ENCODE peak calls at places on chromosomes 11 and 22, in four cellular contexts. One of them, this sample, is unnamed.

GRCh38 chr11:59141191-59141590 is 1.5 kb upstream of the FAM111A start:
- DNase-seq in GM12878: no peak
- DNase-seq in IMR-90: no peak
- DNase-seq in A549: no peak
- DNase-seq in this sample: no peak

GRCh38 chr11:67492801-67493547 is 10.1 kb downstream of the AIP start:
- DNase-seq in GM12878: no peak
- DNase-seq in IMR-90: no peak
- DNase-seq in A549: no peak
- DNase-seq in this sample: peak; percentile 58

GRCh38 chr11:86047275-86047991 is 21.5 kb downstream of the PICALM start:
- DNase-seq in GM12878: no peak
- DNase-seq in A549: no peak
- DNase-seq in IMR-90: peak; percentile 54
- DNase-seq in this sample: no peak

GRCh38 chr11:120568572-120569307 is 57.2 kb downstream of the GRIK4 start:
- DNase-seq in IMR-90: no peak
- DNase-seq in GM12878: no peak
- DNase-seq in A549: no peak
- DNase-seq in this sample: no peak

GRCh38 chr11:64048042-64048854 is 12.5 kb downstream of the FLRT1 start:
- DNase-seq in IMR-90: no peak
- DNase-seq in GM12878: no peak
- DNase-seq in A549: no peak
- DNase-seq in this sample: no peak

GRCh38 chr22:38652858-38653257 is 3.3 kb downstream of the FAM227A start:
- DNase-seq in GM12878: no peak
- DNase-seq in IMR-90: no peak
- DNase-seq in A549: no peak
- DNase-seq in this sample: no peak

GRCh38 chr11:73011126-73011817 is 130.8 kb downstream of the FCHSD2 start:
- DNase-seq in GM12878: no peak
- DNase-seq in IMR-90: no peak
- DNase-seq in A549: no peak
- DNase-seq in this sample: no peak

GRCh38 chr11:104965735-104966134 is 2.6 kb downstream of the CASP4 start:
- DNase-seq in GM12878: no peak
- DNase-seq in IMR-90: no peak
- DNase-seq in A549: no peak
- DNase-seq in this sample: no peak

GRCh38 chr11:10459029-10459970 is 4.2 kb downstream of the AMPD3 start:
- DNase-seq in A549: no peak
- DNase-seq in IMR-90: no peak
- DNase-seq in GM12878: peak; percentile 80
- DNase-seq in this sample: peak; percentile 33

GRCh38 chr11:18495268-18495667 is 31.5 kb downstream of the TSG101 start:
- DNase-seq in A549: no peak
- DNase-seq in GM12878: no peak
- DNase-seq in IMR-90: no peak
- DNase-seq in this sample: no peak

GRCh38 chr11:37710031-37710430 is 1112.0 kb upstream of the RAG2 start:
- DNase-seq in GM12878: no peak
- DNase-seq in IMR-90: peak; percentile 29
- DNase-seq in A549: no peak
- DNase-seq in this sample: no peak

GRCh38 chr11:112388496-112388895 is 127.8 kb upstream of the PLET1 start:
- DNase-seq in A549: no peak
- DNase-seq in GM12878: no peak
- DNase-seq in IMR-90: no peak
- DNase-seq in this sample: no peak

GRCh38 chr11:72352859-72353551 is 81.3 kb downstream of the CLPB start:
- DNase-seq in IMR-90: peak; percentile 85
- DNase-seq in GM12878: peak; percentile 47
- DNase-seq in A549: peak; percentile 10
- DNase-seq in this sample: peak; percentile 8

GRCh38 chr11:128222245-128222959 is 365.0 kb downstream of the ETS1 start:
- DNase-seq in GM12878: no peak
- DNase-seq in IMR-90: peak; percentile 33
- DNase-seq in A549: no peak
- DNase-seq in this sample: no peak

GRCh38 chr11:124753207-124753606 is 1.2 kb upstream of the VSIG2 start:
- DNase-seq in IMR-90: no peak
- DNase-seq in GM12878: no peak
- DNase-seq in A549: no peak
- DNase-seq in this sample: no peak
- TF ChIP-seq ELK1 in IMR-90: no peak
- TF ChIP-seq ELK1 in GM12878: no peak
- TF ChIP-seq ELK1 in A549: no peak
- TF ChIP-seq ELK1 in this sample: no peak

DNA sequence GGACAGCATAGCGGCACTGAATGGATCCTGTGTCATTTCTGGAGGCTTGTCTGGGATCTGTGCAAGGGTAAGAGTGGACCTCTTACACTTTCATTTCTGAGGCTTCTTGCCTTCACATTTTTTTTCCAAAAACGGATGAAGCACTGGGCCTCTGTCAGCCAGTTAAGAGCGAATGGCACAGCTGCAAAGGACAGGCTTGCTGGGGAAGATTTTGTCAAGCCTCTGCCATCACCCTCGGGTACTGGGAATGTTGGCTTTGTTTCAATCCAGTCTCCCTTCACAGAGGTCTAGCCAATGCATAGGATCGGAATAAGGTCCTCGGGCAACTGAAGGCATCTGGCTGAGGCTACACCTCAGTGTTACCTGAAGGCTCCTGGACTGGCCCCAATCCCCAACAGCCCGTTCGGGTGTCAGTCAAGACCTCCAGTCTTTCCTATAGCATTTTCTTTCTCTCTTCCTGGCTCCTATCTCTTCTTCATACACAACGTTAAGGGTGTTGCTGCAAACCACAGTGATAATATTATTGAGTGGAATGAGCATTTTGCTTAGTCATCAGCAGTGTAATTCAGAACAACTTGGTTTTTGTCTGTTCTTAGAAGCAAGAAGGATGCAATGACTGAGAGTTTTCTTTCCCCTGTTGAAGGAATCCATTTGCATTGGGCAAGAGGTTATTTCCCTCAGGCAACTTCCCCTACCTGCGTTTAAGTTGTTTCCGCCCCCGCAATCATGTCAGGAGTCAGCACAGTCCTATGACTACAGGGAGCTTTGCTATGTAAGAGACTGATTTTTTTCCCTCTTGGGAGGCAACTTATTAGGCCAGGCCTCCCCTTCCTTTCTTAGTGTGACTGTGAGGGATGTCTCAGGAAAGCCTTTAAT is 22.8 kb downstream of the NPAT start:
- DNase-seq in GM12878: peak; percentile 68
- DNase-seq in IMR-90: peak; percentile 68
- DNase-seq in A549: no peak
- DNase-seq in this sample: peak; percentile 46
- TF ChIP-seq ELK1 in GM12878: no peak
- TF ChIP-seq ELK1 in IMR-90: no peak
- TF ChIP-seq ELK1 in A549: no peak
- TF ChIP-seq ELK1 in this sample: no peak

GRCh38 chr22:41822289-41823057 is 10.4 kb upstream of the SREBF2 start:
- DNase-seq in A549: peak; percentile 62
- DNase-seq in GM12878: peak; percentile 47
- DNase-seq in IMR-90: peak; percentile 82
- DNase-seq in this sample: peak; percentile 62
- TF ChIP-seq ELK1 in A549: no peak
- TF ChIP-seq ELK1 in GM12878: no peak
- TF ChIP-seq ELK1 in IMR-90: no peak
- TF ChIP-seq ELK1 in this sample: no peak

DNA sequence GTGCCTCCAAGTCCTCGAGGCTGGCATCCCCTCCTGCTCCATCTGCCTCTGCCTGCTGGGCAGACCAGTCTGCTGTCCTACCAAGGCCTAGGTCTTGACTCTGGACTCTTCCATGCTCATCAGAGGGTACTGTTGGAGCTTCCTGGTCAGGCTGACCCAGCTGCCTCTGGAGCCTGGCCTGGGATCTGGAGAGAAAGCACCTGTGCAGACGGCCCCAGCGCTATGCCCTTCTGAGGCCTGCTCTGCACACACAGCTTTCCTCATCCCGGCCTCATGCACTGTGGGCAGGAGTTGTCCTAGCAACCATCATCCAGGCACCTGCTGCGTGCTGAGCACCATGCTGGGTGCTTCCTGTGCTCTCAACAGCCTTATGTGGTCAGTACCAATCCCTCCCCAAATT is 70.8 kb downstream of the CDKN1C start:
- DNase-seq in A549: no peak
- DNase-seq in GM12878: no peak
- DNase-seq in IMR-90: no peak
- DNase-seq in this sample: no peak
- TF ChIP-seq ELK1 in A549: no peak
- TF ChIP-seq ELK1 in GM12878: no peak
- TF ChIP-seq ELK1 in IMR-90: no peak
- TF ChIP-seq ELK1 in this sample: no peak

DNA sequence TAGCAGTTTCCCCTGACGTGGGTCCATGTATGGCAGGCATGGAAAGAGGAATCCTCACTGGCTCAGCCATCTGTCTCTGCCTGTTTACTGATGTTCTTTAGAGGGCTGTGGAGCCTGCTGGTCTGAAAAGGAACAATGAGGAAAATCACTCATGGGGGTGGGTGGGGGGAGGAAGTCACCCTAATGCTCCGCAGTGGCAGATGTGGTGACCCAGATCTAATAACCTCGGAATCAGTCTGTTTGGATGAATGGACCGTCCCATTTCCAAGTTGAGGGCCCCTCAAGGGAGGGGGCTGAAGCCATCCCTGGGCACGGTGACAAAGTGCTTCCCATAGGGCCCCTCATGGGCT is 4.4 kb downstream of the BCR start:
- DNase-seq in A549: no peak
- DNase-seq in IMR-90: no peak
- DNase-seq in GM12878: no peak
- DNase-seq in this sample: no peak
- TF ChIP-seq ELK1 in A549: no peak
- TF ChIP-seq ELK1 in IMR-90: no peak
- TF ChIP-seq ELK1 in GM12878: no peak
- TF ChIP-seq ELK1 in this sample: no peak

GRCh38 chr22:36028646-36029405 is at the start of gene RBFOX2:
- DNase-seq in GM12878: no peak
- DNase-seq in IMR-90: peak; percentile 95
- DNase-seq in A549: peak; percentile 91
- DNase-seq in this sample: peak; percentile 93
- TF ChIP-seq ELK1 in GM12878: no peak
- TF ChIP-seq ELK1 in IMR-90: no peak
- TF ChIP-seq ELK1 in A549: no peak
- TF ChIP-seq ELK1 in this sample: no peak

GRCh38 chr22:43860831-43861230 is 1.5 kb downstream of the SULT4A1 start:
- DNase-seq in A549: no peak
- DNase-seq in IMR-90: no peak
- DNase-seq in GM12878: no peak
- DNase-seq in this sample: no peak

GRCh38 chr22:43861529-43861928 is 784 bp downstream of the SULT4A1 start:
- DNase-seq in IMR-90: peak; percentile 52
- DNase-seq in GM12878: no peak
- DNase-seq in A549: no peak
- DNase-seq in this sample: no peak

GRCh38 chr22:43862882-43863202 is 529 bp upstream of the SULT4A1 start:
- DNase-seq in A549: no peak
- DNase-seq in GM12878: no peak
- DNase-seq in IMR-90: no peak
- DNase-seq in this sample: no peak

GRCh38 chr22:43860126-43860525 is 2.2 kb downstream of the SULT4A1 start:
- DNase-seq in IMR-90: no peak
- DNase-seq in A549: no peak
- DNase-seq in GM12878: no peak
- DNase-seq in this sample: no peak

GRCh38 chr22:43862074-43862881 is at the start of gene SULT4A1:
- DNase-seq in IMR-90: peak; percentile 54
- DNase-seq in GM12878: no peak
- DNase-seq in A549: no peak
- DNase-seq in this sample: peak; percentile 65
- TF ChIP-seq ELK1 in IMR-90: no peak
- TF ChIP-seq ELK1 in GM12878: no peak
- TF ChIP-seq ELK1 in A549: no peak
- TF ChIP-seq ELK1 in this sample: no peak

DNA sequence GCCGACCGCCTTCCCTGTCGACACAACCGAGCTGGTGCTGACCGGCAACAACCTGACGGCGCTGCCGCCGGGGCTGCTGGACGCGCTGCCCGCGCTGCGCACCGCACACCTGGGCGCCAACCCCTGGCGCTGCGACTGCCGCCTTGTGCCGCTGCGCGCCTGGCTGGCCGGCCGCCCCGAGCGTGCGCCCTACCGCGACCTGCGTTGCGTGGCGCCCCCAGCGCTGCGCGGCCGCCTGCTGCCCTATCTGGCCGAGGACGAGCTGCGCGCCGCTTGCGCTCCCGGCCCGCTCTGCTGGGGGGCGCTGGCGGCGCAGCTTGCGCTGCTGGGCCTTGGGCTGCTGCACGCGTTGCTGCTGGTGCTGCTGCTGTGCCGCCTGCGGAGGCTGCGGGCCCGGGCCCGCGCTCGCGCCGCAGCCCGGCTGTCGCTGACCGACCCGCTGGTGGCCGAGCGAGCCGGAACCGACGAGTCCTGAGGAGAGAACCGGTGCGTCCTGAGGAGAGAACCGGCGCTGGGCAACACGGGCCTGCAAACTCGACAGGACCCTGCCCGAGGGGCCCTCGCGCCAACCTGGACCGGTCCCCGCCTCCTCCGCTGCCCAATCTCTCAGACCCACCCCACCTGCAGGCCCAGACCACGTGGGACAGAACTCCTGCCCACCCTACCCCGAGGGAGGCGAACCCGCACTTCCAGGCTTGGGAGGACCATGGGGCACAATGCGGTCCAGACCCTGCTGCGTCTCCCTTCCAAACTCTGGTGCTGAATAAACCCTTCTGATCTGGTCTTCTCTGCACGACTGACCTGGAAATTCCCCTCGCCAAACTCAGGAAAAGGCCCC is 870 bp downstream of the GP1BB start:
- DNase-seq in GM12878: no peak
- DNase-seq in IMR-90: peak; percentile 18
- DNase-seq in A549: peak; percentile 65
- DNase-seq in this sample: peak; percentile 94
- TF ChIP-seq ELK1 in GM12878: no peak
- TF ChIP-seq ELK1 in IMR-90: no peak
- TF ChIP-seq ELK1 in A549: no peak
- TF ChIP-seq ELK1 in this sample: no peak

DNA sequence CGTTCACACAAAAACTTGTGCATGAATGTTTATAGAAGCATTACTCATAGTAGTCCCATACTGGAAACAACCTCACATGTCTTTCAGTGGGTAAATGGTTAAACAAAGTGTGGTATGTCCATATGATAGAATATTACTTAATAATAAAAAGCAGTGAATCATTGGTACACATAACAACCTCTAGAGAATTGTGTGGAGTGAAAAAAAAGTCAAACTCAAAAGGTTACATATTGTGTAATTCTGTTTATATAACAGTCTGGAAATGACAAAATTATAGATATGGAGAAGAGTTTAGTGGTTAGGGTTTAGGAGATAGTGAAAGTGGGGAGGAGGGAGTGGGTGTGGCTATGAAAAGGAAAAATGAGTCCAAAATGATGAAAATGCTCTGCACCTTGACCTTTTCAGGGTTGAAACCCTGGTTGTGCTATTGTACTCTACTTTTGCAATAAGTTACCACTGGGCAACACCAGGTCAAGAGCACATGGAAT is 243.4 kb upstream of the DDI1 start:
- DNase-seq in GM12878: no peak
- DNase-seq in IMR-90: peak; percentile 65
- DNase-seq in A549: peak; percentile 73
- DNase-seq in this sample: no peak
- TF ChIP-seq ELK1 in GM12878: no peak
- TF ChIP-seq ELK1 in IMR-90: no peak
- TF ChIP-seq ELK1 in A549: no peak
- TF ChIP-seq ELK1 in this sample: no peak